ENCODE peak calls at places on chromosomes 11 and 22, in seven cellular contexts. C, X, R, J, A, Z and L are unnamed samples.

GRCh38 chr11:1401656-1402221 is 12.0 kb downstream of the BRSK2 start:
- DNase-seq in C (no peak), X (peak; percentile 27), R (peak; percentile 68), J (peak; percentile 87), A (peak; percentile 89), Z (peak; percentile 87), L (peak; percentile 59)

GRCh38 chr11:17734418-17734911 is at the start of gene KCNC1:
- DNase-seq in C (peak; percentile 61), X (peak; percentile 28), R (peak; percentile 12), J (peak; percentile 67), A (peak; percentile 82), Z (peak; percentile 75), L (no peak)

GRCh38 chr22:23557036-23557435 is 23.1 kb downstream of the IGLL1 start:
- DNase-seq in C (peak; percentile 32), X (no peak), R (no peak), J (peak; percentile 36), A (no peak), Z (no peak), L (no peak)

GRCh38 chr22:25492950-25493790 is 71.3 kb upstream of the GRK3 start:
- DNase-seq in C (no peak), X (no peak), R (no peak), J (no peak), A (no peak), Z (no peak), L (no peak)

GRCh38 chr11:113305440-113306336 is 8.7 kb upstream of the TTC12 start:
- DNase-seq in C (peak; percentile 83), X (peak; percentile 17), R (peak; percentile 63), J (peak; percentile 90), A (peak; percentile 78), Z (peak; percentile 83), L (peak; percentile 79)

GRCh38 chr11:115303304-115303703 is 200.9 kb downstream of the CADM1 start:
- DNase-seq in C (no peak), X (no peak), R (no peak), J (no peak), A (no peak), Z (no peak), L (no peak)

GRCh38 chr11:125956371-125956770 is 10.5 kb downstream of the VSIG10L2 start:
- DNase-seq in C (peak; percentile 85), X (peak; percentile 45), R (peak; percentile 67), J (no peak), A (no peak), Z (no peak), L (no peak)

GRCh38 chr11:68012044-68012842 is 2.1 kb downstream of the ALDH3B1 start:
- DNase-seq in C (no peak), X (no peak), R (no peak), J (peak; percentile 70), A (no peak), Z (no peak), L (no peak)

GRCh38 chr11:2812371-2812991 is 73.1 kb downstream of the CDKN1C start:
- DNase-seq in C (peak; percentile 81), X (no peak), R (peak; percentile 54), J (peak; percentile 67), A (peak; percentile 28), Z (no peak), L (no peak)

GRCh38 chr11:59866397-59866796 is at the start of gene TCN1:
- DNase-seq in C (no peak), X (no peak), R (no peak), J (no peak), A (no peak), Z (no peak), L (no peak)

GRCh38 chr11:117839936-117840813 is 15.6 kb upstream of the FXYD2 start:
- DNase-seq in C (peak; percentile 56), X (no peak), R (no peak), J (peak; percentile 33), A (no peak), Z (no peak), L (no peak)

GRCh38 chr22:36986242-36986821 is 32.9 kb downstream of the TST start:
- DNase-seq in C (no peak), X (no peak), R (no peak), J (no peak), A (no peak), Z (peak; percentile 63), L (no peak)

GRCh38 chr11:1890856-1891830 is 552 bp downstream of the PRR33 start:
- DNase-seq in C (peak; percentile 66), X (no peak), R (no peak), J (peak; percentile 64), A (no peak), Z (no peak), L (no peak)

GRCh38 chr22:26474687-26475086 is 8.9 kb downstream of the HPS4 start:
- DNase-seq in C (no peak), X (peak; percentile 56), R (no peak), J (no peak), A (no peak), Z (no peak), L (no peak)

GRCh38 chr11:65983589-65983987 is 18.4 kb downstream of the EIF1AD start:
- DNase-seq in C (no peak), X (no peak), R (no peak), J (no peak), A (no peak), Z (no peak), L (no peak)

GRCh38 chr11:130202009-130202817 is 42.6 kb downstream of the ST14 start:
- DNase-seq in C (peak; percentile 43), X (no peak), R (no peak), J (no peak), A (no peak), Z (no peak), L (no peak)

GRCh38 chr11:114386545-114386944 is 13.8 kb downstream of the C11orf71 start:
- DNase-seq in C (no peak), X (no peak), R (no peak), J (no peak), A (no peak), Z (no peak), L (no peak)

GRCh38 chr22:30318773-30319419 is 7.8 kb downstream of the TBC1D10A start:
- DNase-seq in C (no peak), X (peak; percentile 27), R (no peak), J (no peak), A (peak; percentile 67), Z (peak; percentile 27), L (no peak)

GRCh38 chr11:61596539-61596938 is 15.7 kb upstream of the SYT7 start:
- DNase-seq in C (no peak), X (no peak), R (no peak), J (no peak), A (no peak), Z (no peak), L (no peak)
- H3K27ac ChIP-seq in C (peak overlapping the region; percentile 32), X (no peak overlapping the region), R (no peak overlapping the region), J (no peak overlapping the region), A (no peak overlapping the region), Z (no peak overlapping the region), L (peak overlapping the region; percentile 69)

GRCh38 chr11:44305643-44306468 is 4.1 kb downstream of the ALX4 start:
- DNase-seq in C (no peak), X (no peak), R (no peak), J (peak; percentile 73), A (no peak), Z (no peak), L (no peak)
- TF ChIP-seq CTCF in C (no peak), X (no peak), R (no peak), J (no peak), A (no peak), Z (no peak), L (no peak)

GRCh38 chr22:34841911-34842310 is 224.0 kb upstream of the ISX start:
- DNase-seq in C (no peak), X (no peak), R (no peak), J (no peak), A (no peak), Z (no peak), L (no peak)
- H3K27ac ChIP-seq in C (no peak overlapping the region), X (no peak overlapping the region), R (no peak overlapping the region), J (no peak overlapping the region), A (peak overlapping the region; percentile 92), Z (peak overlapping the region; percentile 99), L (no peak overlapping the region)

DNA sequence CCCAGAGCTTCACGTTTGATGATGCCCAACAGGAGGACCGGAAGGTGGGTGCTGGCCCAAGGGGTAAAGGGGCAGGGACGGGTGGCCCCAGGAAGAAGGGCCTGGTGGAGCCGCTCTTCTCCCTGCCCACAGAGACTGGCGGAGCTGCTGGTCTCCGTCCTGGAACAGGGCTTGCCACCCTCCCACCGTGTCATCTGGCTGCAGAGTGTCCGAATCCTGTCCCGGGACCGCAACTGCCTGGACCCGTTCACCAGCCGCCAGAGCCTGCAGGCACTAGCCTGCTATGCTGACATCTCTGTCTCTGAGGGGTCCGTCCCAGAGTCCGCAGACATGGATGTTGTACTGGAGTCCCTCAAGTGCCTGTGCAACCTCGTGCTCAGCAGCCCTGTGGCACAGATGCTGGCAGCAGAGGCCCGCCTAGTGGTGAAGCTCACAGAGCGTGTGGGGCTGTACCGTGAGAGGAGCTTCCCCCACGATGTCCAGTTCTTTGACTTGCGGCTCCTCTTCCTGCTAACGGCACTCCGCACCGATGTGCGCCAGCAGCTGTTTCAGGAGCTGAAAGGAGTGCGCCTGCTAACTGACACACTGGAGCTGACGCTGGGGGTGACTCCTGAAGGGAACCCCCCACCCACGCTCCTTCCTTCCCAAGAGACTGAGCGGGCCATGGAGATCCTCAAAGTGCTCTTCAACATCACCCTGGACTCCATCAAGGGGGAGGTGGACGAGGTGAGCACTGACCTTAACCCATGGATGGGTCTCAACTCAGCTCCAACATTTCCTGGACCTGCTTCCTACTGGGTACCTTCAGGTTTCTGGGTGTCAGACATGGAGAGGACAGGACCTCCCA is 2.0 kb downstream of the RIC8A start:
- DNase-seq in C (peak; percentile 73), X (no peak), R (no peak), J (peak; percentile 66), A (no peak), Z (no peak), L (no peak)
- TF ChIP-seq CTCF in C (no peak), X (no peak), R (no peak), J (no peak), A (no peak), Z (no peak), L (no peak)

GRCh38 chr22:33248927-33249326 is 190.7 kb upstream of the SYN3 start:
- DNase-seq in C (no peak), X (no peak), R (no peak), J (no peak), A (no peak), Z (no peak), L (no peak)

GRCh38 chr22:33242078-33242477 is 183.9 kb upstream of the SYN3 start:
- DNase-seq in C (no peak), X (no peak), R (no peak), J (no peak), A (no peak), Z (no peak), L (peak; percentile 59)

DNA sequence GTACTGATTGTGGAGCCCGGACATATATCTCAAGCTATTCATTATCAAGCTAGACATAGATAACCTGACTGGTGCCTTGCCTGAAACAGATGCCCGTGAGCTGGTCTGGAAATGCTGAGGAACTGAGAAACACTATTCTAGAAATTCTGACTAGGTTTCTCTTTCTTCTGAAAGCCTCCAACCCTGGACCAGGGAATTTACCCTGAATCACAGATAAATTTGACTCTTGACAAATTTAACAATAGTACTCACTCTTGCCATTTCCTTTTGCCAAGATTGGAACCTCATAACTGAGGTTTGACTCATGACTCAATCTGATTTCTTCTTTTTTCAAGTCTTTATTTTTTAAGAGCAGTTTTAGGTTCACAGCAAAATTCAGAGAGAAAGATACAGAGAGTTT is 189.6 kb upstream of the SYN3 start:
- DNase-seq in C (no peak), X (no peak), R (no peak), J (no peak), A (no peak), Z (no peak), L (no peak)
- H3K27ac ChIP-seq in C (no peak overlapping the region), X (no peak overlapping the region), R (no peak overlapping the region), J (no peak overlapping the region), A (no peak overlapping the region), Z (no peak overlapping the region), L (no peak overlapping the region)